ENCODE peak calls at places on chromosomes 4 and X, in four cellular contexts. W is progenitor cell of endocrine pancreas, J is psoas muscle, I is lower leg skin. P is an unnamed sample.

GRCh38 chrX:110167952-110168451 is 149.9 kb downstream of the AMMECR1 start:
- DNase-seq in W (peak), J (peak), I (no peak), P (no peak)

GRCh38 chr4:23320881-23321612 is 568.8 kb downstream of the PPARGC1A start:
- DNase-seq in W (no peak), J (no peak), I (no peak), P (no peak)

GRCh38 chr4:43282534-43282933 is 390.0 kb downstream of the GRXCR1 start:
- DNase-seq in W (no peak), J (no peak), I (no peak), P (no peak)

GRCh38 chrX:78923198-78924015 is 21.8 kb upstream of the P2RY10 start:
- DNase-seq in W (no peak), J (no peak), I (no peak), P (no peak)

GRCh38 chr4:866761-867390 is 40.9 kb upstream of the CPLX1 start:
- DNase-seq in W (no peak), J (no peak), I (no peak), P (no peak)

GRCh38 chrX:71809886-71810285 is 46.7 kb downstream of the CXorf49B start:
- DNase-seq in W (no peak), J (no peak), I (no peak), P (no peak)

GRCh38 chrX:87517571-87518141 is at the start of gene KLHL4:
- DNase-seq in W (peak), J (no peak), I (no peak), P (peak)

GRCh38 chr4:1582227-1582626 is 101.9 kb downstream of the FAM53A start:
- DNase-seq in W (no peak), J (peak), I (no peak), P (no peak)

GRCh38 chrX:119482497-119483480 is 14.5 kb downstream of the SLC25A5 start:
- DNase-seq in W (peak), J (peak), I (peak), P (no peak)

GRCh38 chrX:149841929-149842328 is 39.1 kb upstream of the MAGEA8 start:
- DNase-seq in W (no peak), J (no peak), I (no peak), P (no peak)

GRCh38 chr4:179415842-179416223 is 1973.6 kb upstream of the AGA start:
- DNase-seq in W (no peak), J (no peak), I (no peak), P (no peak)

GRCh38 chrX:107700317-107700774 is 72.0 kb downstream of the PRPS1 start:
- DNase-seq in W (no peak), J (no peak), I (peak), P (no peak)

GRCh38 chr4:138235419-138235952 is 6.7 kb downstream of the SLC7A11 start:
- DNase-seq in W (no peak), J (no peak), I (no peak), P (no peak)

GRCh38 chrX:54064564-54064963 is 20.3 kb upstream of the PHF8 start:
- DNase-seq in W (no peak), J (no peak), I (no peak), P (no peak)

DNA sequence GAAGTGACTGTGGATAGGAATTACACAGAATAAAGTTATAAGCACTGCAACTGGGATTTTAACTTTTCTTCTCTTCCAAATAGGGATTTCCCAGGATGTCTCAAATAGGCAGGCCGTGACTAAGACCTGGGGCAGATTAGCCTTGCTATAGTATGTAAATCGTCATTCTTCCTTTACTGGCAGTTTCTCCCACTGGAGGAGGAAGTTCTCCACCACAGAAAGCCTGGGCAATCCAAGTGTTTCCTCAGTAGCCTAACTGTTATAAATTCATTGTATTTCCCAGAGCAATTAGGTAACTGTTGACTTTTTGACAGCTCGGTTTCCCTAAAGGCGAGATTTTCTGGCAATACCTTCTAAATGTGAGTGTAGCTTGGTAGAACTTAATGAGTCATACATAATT is at the start of gene TNIP3:
- DNase-seq in W (no peak), J (no peak), I (no peak), P (no peak)
- TF ChIP-seq CTCF in W (no peak), J (no peak), I (no peak), P (no peak)

GRCh38 chrX:104253567-104254441 is 929 bp downstream of the ESX1 start:
- DNase-seq in W (no peak), J (no peak), I (no peak), P (no peak)
- TF ChIP-seq CTCF in W (peak), J (no peak), I (no peak), P (no peak)

DNA sequence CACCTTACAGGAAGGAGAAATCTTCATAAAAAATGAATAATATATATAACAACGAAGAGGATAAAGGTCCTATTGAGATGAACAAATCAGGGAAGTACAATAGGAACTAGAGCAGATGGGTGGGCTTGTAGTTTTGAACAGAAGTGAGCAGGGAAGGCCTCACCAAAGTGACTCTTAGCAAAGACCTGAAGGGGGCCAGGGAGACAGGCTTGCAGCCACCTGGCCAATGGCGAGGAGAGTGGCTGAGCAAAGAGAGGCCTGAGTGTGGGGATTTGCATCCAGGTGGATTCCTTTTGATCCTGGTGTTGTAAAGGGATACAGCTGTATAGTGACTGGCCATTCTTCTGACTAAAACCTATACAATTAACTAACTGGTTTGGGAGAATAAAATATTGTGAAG is 354.1 kb downstream of the CAMK2D start:
- DNase-seq in W (no peak), J (no peak), I (no peak), P (no peak)
- TF ChIP-seq CTCF in W (no peak), J (no peak), I (no peak), P (no peak)

DNA sequence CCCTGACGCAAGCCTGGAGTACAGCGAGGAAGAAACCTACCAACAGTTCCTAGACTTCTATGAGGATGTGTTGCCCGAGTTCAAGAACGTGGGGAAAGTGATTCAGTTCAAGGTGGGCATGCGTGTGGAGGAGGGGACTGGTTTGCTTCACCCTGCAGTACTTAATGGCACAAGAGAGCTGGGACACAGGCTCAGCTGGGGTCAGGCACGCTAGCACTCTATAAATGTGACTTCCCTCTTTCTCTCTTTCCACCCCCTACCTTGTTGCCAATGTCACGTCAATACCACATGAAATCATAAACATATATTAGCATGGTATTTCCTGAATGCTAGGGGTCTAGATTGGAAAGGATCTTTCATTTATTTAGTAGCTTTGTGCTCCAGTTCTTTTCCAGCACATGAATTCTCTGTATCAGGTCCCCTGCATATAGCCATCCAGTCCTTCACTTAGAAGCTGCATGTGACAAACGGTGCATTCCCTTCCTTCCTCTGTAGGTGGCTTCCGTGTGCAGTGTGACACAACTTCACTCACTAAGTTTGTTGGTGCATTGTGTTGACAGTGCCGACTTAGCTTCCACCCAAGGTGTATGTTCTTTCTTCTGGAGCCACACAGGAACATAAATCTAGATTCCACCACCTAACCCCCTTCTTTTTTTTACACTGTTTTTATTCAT is 25.6 kb downstream of the ZRSR2 start:
- DNase-seq in W (no peak), J (no peak), I (no peak), P (no peak)
- TF ChIP-seq CTCF in W (peak), J (peak), I (no peak), P (peak)

GRCh38 chr4:37381040-37381668 is 136.6 kb downstream of the NWD2 start:
- DNase-seq in W (no peak), J (no peak), I (no peak), P (no peak)
- TF ChIP-seq CTCF in W (no peak), J (no peak), I (no peak), P (no peak)

P was measured in right atrium auricular region.